ENCODE peak calls at places on chromosomes 3 and 15, in ten cellular contexts. E, I, C, T, H, P, L, N, K and J are unnamed samples.

GRCh38 chr3:182575941-182576340 is 217.4 kb upstream of the ATP11B start:
- DNase-seq in E (no peak), I (no peak), C (no peak), T (no peak), H (no peak), P (no peak), L (no peak), N (no peak), K (no peak), J (no peak)

GRCh38 chr3:147775816-147776530 is 366.8 kb downstream of the ZIC1 start:
- DNase-seq in E (peak; percentile 20), I (no peak), C (no peak), T (no peak), H (no peak), P (peak; percentile 32), L (no peak), N (no peak), K (no peak), J (no peak)

GRCh38 chr3:107983247-107983646 is 107.6 kb downstream of the CD47 start:
- DNase-seq in E (no peak), I (no peak), C (no peak), T (no peak), H (no peak), P (no peak), L (no peak), N (no peak), K (no peak), J (no peak)

GRCh38 chr3:161035711-161036110 is 69.4 kb downstream of the B3GALNT1 start:
- DNase-seq in E (peak; percentile 82), I (no peak), C (no peak), T (peak; percentile 66), H (no peak), P (peak; percentile 23), L (peak; percentile 19), N (no peak), K (no peak), J (no peak)

GRCh38 chr15:74873756-74874424 is 725 bp upstream of the SCAMP2 start:
- DNase-seq in E (no peak), I (no peak), C (no peak), T (peak; percentile 13), H (no peak), P (no peak), L (peak; percentile 37), N (no peak), K (no peak), J (no peak)

GRCh38 chr3:122665226-122665786 is 15.3 kb upstream of the PARP14 start:
- DNase-seq in E (no peak), I (no peak), C (no peak), T (no peak), H (no peak), P (no peak), L (no peak), N (no peak), K (no peak), J (no peak)

GRCh38 chr15:65326109-65326508 is 21.6 kb downstream of the RNU5B-1 start:
- DNase-seq in E (no peak), I (no peak), C (no peak), T (no peak), H (no peak), P (no peak), L (no peak), N (peak; percentile 49), K (no peak), J (no peak)

GRCh38 chr15:84772031-84772430 is 23.6 kb downstream of the ZNF592 start:
- DNase-seq in E (no peak), I (no peak), C (no peak), T (no peak), H (no peak), P (no peak), L (no peak), N (no peak), K (no peak), J (no peak)

GRCh38 chr15:69659454-69660050 is 206.9 kb downstream of the RPLP1 start:
- DNase-seq in E (no peak), I (no peak), C (no peak), T (no peak), H (no peak), P (no peak), L (no peak), N (no peak), K (no peak), J (no peak)

GRCh38 chr3:174247671-174248070 is 611.5 kb upstream of the NAALADL2 start:
- DNase-seq in E (no peak), I (no peak), C (no peak), T (no peak), H (no peak), P (no peak), L (no peak), N (no peak), K (no peak), J (no peak)

GRCh38 chr15:99703603-99704443 is 29.4 kb downstream of the LYSMD4 start:
- DNase-seq in E (peak; percentile 94), I (peak; percentile 56), C (peak; percentile 95), T (peak; percentile 96), H (no peak), P (peak; percentile 78), L (peak; percentile 16), N (no peak), K (no peak), J (no peak)

GRCh38 chr3:33114622-33115023 is 809 bp downstream of the CRTAP start:
- DNase-seq in E (no peak), I (no peak), C (no peak), T (no peak), H (no peak), P (no peak), L (no peak), N (no peak), K (no peak), J (no peak)

GRCh38 chr3:71395927-71396695 is 187.4 kb downstream of the FOXP1 start:
- DNase-seq in E (peak; percentile 44), I (no peak), C (peak; percentile 68), T (peak; percentile 49), H (no peak), P (peak; percentile 39), L (no peak), N (no peak), K (no peak), J (no peak)

GRCh38 chr3:197486861-197487260 is 68.9 kb downstream of the BDH1 start:
- DNase-seq in E (no peak), I (no peak), C (no peak), T (no peak), H (no peak), P (no peak), L (no peak), N (no peak), K (no peak), J (no peak)

GRCh38 chr3:47406762-47407149 is 25.9 kb downstream of the PTPN23 start:
- DNase-seq in E (no peak), I (no peak), C (no peak), T (no peak), H (no peak), P (no peak), L (peak; percentile 27), N (no peak), K (no peak), J (no peak)
- TF ChIP-seq CTCF in E (no peak), I (no peak), C (no peak), T (no peak), H (no peak), P (no peak), L (peak; percentile 61), N (no peak), K (no peak), J (no peak)

GRCh38 chr15:64166104-64166890 is 3.5 kb upstream of the PPIB start:
- DNase-seq in E (no peak), I (no peak), C (peak; percentile 35), T (no peak), H (no peak), P (no peak), L (no peak), N (no peak), K (no peak), J (no peak)
- TF ChIP-seq CTCF in E (no peak), I (no peak), C (no peak), T (no peak), H (no peak), P (no peak), L (no peak), N (no peak), K (no peak), J (no peak)

GRCh38 chr3:79844176-79844575 is 76.4 kb upstream of the ROBO1 start:
- DNase-seq in E (peak; percentile 12), I (no peak), C (no peak), T (no peak), H (no peak), P (no peak), L (no peak), N (no peak), K (no peak), J (no peak)

GRCh38 chr3:79843180-79843579 is 75.4 kb upstream of the ROBO1 start:
- DNase-seq in E (peak; percentile 40), I (no peak), C (no peak), T (no peak), H (no peak), P (no peak), L (no peak), N (no peak), K (no peak), J (no peak)

GRCh38 chr3:79847928-79848327 is 80.1 kb upstream of the ROBO1 start:
- DNase-seq in E (no peak), I (no peak), C (no peak), T (no peak), H (no peak), P (no peak), L (no peak), N (no peak), K (no peak), J (no peak)

GRCh38 chr3:79845546-79845945 is 77.7 kb upstream of the ROBO1 start:
- DNase-seq in E (peak; percentile 18), I (no peak), C (no peak), T (no peak), H (no peak), P (no peak), L (no peak), N (no peak), K (no peak), J (no peak)

GRCh38 chr3:79846148-79846933 is 78.5 kb upstream of the ROBO1 start:
- DNase-seq in E (no peak), I (peak; percentile 5), C (no peak), T (no peak), H (peak; percentile 14), P (no peak), L (peak; percentile 4), N (no peak), K (no peak), J (no peak)
- TF ChIP-seq CTCF in E (peak; percentile 44), I (peak; percentile 41), C (peak; percentile 11), T (no peak), H (peak; percentile 62), P (no peak), L (peak; percentile 79), N (peak; percentile 13), K (no peak), J (no peak)

GRCh38 chr3:176816937-176817336 is 380.3 kb downstream of the TBL1XR1 start:
- DNase-seq in E (no peak), I (no peak), C (no peak), T (no peak), H (no peak), P (no peak), L (no peak), N (no peak), K (no peak), J (no peak)

DNA sequence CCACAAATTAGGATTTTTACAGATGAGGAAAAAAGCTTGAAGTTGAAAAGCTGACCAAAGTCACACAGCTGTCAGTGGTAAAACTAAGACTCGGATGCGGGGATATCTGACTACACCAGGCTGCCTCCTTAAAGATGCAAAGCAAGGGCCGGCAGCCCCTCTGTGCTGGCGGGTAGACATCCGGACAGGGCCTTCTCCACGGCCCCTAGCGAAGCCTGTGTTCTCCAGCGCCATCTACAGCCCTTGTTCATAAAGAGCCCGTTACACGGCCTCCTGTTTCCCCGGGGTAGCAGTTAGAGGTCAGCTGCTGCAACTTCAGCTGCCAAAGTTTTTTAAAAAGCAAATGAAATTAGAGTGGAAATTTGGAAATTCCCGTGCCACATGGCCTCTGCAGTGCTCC is 383.0 kb downstream of the TBL1XR1 start:
- DNase-seq in E (peak; percentile 51), I (peak; percentile 54), C (peak; percentile 43), T (peak; percentile 70), H (peak; percentile 77), P (no peak), L (peak; percentile 68), N (peak; percentile 69), K (peak; percentile 50), J (no peak)
- TF ChIP-seq CTCF in E (peak; percentile 80), I (peak; percentile 64), C (peak; percentile 54), T (peak; percentile 46), H (peak; percentile 72), P (peak; percentile 76), L (peak; percentile 83), N (peak; percentile 41), K (peak; percentile 30), J (no peak)